ENCODE peak calls at places on chromosome 19, in eight cellular contexts. J is tibial nerve, A is transverse colon, T is ovary, N is stomach, F is A549, G is GM12878, R is H1. C is an unnamed sample.
A peak's percentile ranks its signal among the peaks of the same experiment; 100 is the strongest.

GRCh38 chr19:35571406-35571965 is 8.0 kb upstream of the ATP4A start:
- DNase-seq in R (no peak), N (no peak), T (no peak), F (no peak), G (no peak), J (no peak), A (no peak), C (no peak)

GRCh38 chr19:33175156-33175782 is 18.9 kb upstream of the LRP3 start:
- DNase-seq in F (no peak), R (no peak), G (no peak), A (no peak), N (no peak), T (no peak), J (no peak), C (no peak)

GRCh38 chr19:1424182-1424955 is 13.8 kb upstream of the RPS15 start:
- DNase-seq in T (no peak), R (no peak), A (no peak), N (no peak), F (no peak), G (no peak), J (no peak), C (no peak)

GRCh38 chr19:47506459-47506858 is 8.4 kb downstream of the NAPA start:
- DNase-seq in G (no peak), R (no peak), N (no peak), J (no peak), T (no peak), F (no peak), A (no peak), C (no peak)

GRCh38 chr19:38977445-38978314 is 2.1 kb upstream of the FBXO17 start:
- DNase-seq in J (no peak), R (no peak), N (no peak), G (peak; percentile 80), A (no peak), F (no peak), T (no peak), C (no peak)

GRCh38 chr19:1082165-1082927 is 12.8 kb downstream of the POLR2E start:
- DNase-seq in A (peak; percentile 96), G (no peak), N (peak; percentile 96), F (peak; percentile 50), R (peak; percentile 99), J (no peak), T (peak; percentile 54), C (peak; percentile 89)

GRCh38 chr19:13846533-13847032 is 30.4 kb upstream of the NANOS3 start:
- DNase-seq in J (peak; percentile 60), G (peak; percentile 85), R (peak; percentile 83), T (peak; percentile 80), F (peak; percentile 78), A (peak; percentile 93), N (peak; percentile 88), C (peak; percentile 95)

GRCh38 chr19:57675881-57676280 is 5.9 kb upstream of the ZNF551 start:
- DNase-seq in J (no peak), A (no peak), G (no peak), T (no peak), N (no peak), F (no peak), R (no peak), C (no peak)

GRCh38 chr19:49057636-49058234 is at the start of gene CGB7:
- DNase-seq in G (no peak), F (peak; percentile 77), N (peak; percentile 81), J (peak; percentile 29), R (peak; percentile 92), T (peak; percentile 79), A (peak; percentile 79), C (peak; percentile 84)

GRCh38 chr19:38634757-38635482 is 12.5 kb upstream of the ACTN4 start:
- DNase-seq in T (peak; percentile 87), A (peak; percentile 86), N (peak; percentile 83), G (peak; percentile 32), R (peak; percentile 95), F (peak; percentile 93), J (peak; percentile 43), C (peak; percentile 82)

GRCh38 chr19:43667524-43668405 is 2.2 kb downstream of the PLAUR start:
- DNase-seq in G (no peak), A (peak; percentile 28), N (no peak), F (no peak), J (no peak), R (peak; percentile 47), T (peak; percentile 60), C (no peak)

GRCh38 chr19:40609561-40610395 is 8.6 kb downstream of the LTBP4 start:
- DNase-seq in J (peak; percentile 91), T (peak; percentile 89), R (peak; percentile 99), G (peak; percentile 70), A (peak; percentile 97), F (peak; percentile 98), N (peak; percentile 96), C (peak; percentile 98)

GRCh38 chr19:42375415-42376176 is 14.5 kb downstream of the CNFN start:
- DNase-seq in J (no peak), F (no peak), N (no peak), R (no peak), G (no peak), T (no peak), A (no peak), C (no peak)

GRCh38 chr19:21604941-21605548 is 99.6 kb downstream of the ZNF429 start:
- DNase-seq in A (no peak), N (no peak), F (no peak), J (no peak), T (no peak), G (no peak), R (no peak), C (no peak)
- TF ChIP-seq EP300 in A (no peak), N (no peak), F (no peak), J (no peak), T (no peak), G (no peak), R (no peak), C (no peak)

GRCh38 chr19:50836543-50837195 is 3.3 kb upstream of the KLK15 start:
- DNase-seq in G (no peak), F (no peak), T (peak; percentile 37), N (no peak), J (no peak), R (no peak), A (peak; percentile 17), C (no peak)
- H3K4me3 ChIP-seq in G (no peak overlapping the region), F (peak overlapping the region; percentile 56), T (no peak overlapping the region), N (peak overlapping the region; percentile 60), J (no peak overlapping the region), R (peak overlapping the region; percentile 59), A (peak overlapping the region; percentile 67), C (peak overlapping the region; percentile 60)

GRCh38 chr19:20060282-20060681 is 17.5 kb upstream of the ZNF90 start:
- DNase-seq in G (no peak), J (no peak), A (no peak), T (no peak), N (no peak), R (no peak), F (no peak), C (no peak)
- TF ChIP-seq EP300 in G (no peak), J (no peak), A (no peak), T (no peak), N (no peak), R (no peak), F (no peak), C (no peak)

DNA sequence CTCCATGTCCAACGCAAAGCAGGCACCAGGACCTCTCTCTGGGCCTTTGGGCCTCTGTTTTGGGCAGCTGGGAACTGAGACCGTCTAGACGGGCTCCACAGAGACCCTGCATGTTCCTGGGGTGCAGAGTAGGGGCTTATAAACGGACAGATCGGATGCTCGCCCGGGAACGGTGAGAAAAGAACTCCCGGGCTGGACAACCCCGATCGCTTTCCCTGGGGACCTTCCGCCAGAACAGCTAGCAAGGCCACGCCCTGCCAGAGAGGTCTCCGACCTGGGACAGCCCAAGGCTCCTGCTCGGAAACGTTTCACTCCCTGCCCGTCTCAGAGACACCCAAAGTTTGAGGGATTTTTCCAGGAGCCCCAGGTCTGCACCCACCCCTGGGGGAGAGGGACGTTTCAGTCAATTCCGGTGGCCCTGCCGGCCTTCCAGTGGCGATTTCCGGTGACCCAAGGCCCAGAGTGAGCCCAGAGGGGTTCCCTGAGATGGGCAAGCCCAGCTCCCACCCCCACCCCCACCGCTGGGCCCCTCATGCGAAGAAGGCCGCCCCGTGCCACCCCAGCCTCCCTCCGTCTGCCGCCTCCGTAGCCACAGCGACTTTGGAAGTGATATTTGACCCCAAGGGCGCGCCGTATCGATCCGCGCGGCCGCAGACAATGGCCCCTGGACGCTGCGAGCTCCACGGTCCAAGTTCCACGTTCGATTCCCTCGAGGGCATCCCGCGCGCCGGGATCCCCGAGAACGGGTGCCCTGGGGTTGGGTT is 1.7 kb downstream of the NR2F6 start:
- DNase-seq in T (peak; percentile 75), N (peak; percentile 60), F (no peak), A (peak; percentile 70), J (peak; percentile 59), G (no peak), R (peak; percentile 71), C (no peak)
- H3K4me3 ChIP-seq in T (peak overlapping the region; percentile 87), N (peak overlapping the region; percentile 97), F (peak overlapping the region; percentile 93), A (peak overlapping the region; percentile 63), J (peak overlapping the region; percentile 76), G (peak overlapping the region; percentile 70), R (peak overlapping the region; percentile 73), C (peak overlapping the region; percentile 82)

GRCh38 chr19:4871711-4872110 is 4.2 kb upstream of the PLIN3 start:
- DNase-seq in A (no peak), T (no peak), R (no peak), N (no peak), J (no peak), G (no peak), F (no peak), C (no peak)
- TF ChIP-seq EP300 in A (no peak), T (no peak), R (no peak), N (no peak), J (no peak), G (no peak), F (no peak), C (no peak)

GRCh38 chr19:6835501-6835900 is 51.9 kb upstream of the ADGRE1 start:
- DNase-seq in F (no peak), J (no peak), G (no peak), N (no peak), R (no peak), T (no peak), A (no peak), C (no peak)

GRCh38 chr19:6837525-6837924 is 49.9 kb upstream of the ADGRE1 start:
- DNase-seq in N (no peak), F (no peak), A (no peak), G (no peak), T (no peak), R (no peak), J (no peak), C (no peak)

GRCh38 chr19:6832412-6832811 is 55.0 kb upstream of the ADGRE1 start:
- DNase-seq in A (no peak), T (no peak), N (no peak), J (no peak), G (no peak), F (no peak), R (no peak), C (no peak)

GRCh38 chr19:6833166-6833790 is 54.1 kb upstream of the ADGRE1 start:
- DNase-seq in A (no peak), J (no peak), R (no peak), T (no peak), G (no peak), N (no peak), F (no peak), C (no peak)

GRCh38 chr19:6834433-6834832 is 52.9 kb upstream of the ADGRE1 start:
- DNase-seq in A (no peak), T (no peak), G (no peak), J (no peak), R (no peak), F (no peak), N (no peak), C (no peak)
- H3K4me3 ChIP-seq in A (no peak overlapping the region), T (no peak overlapping the region), G (no peak overlapping the region), J (no peak overlapping the region), R (no peak overlapping the region), F (no peak overlapping the region), N (no peak overlapping the region), C (no peak overlapping the region)